ENCODE peak calls at places on chromosome X, in five cellular contexts. G is heart left ventricle, M is suprapubic skin, U is esophagus muscularis mucosa, E is esophagus squamous epithelium. L is an unnamed sample.

GRCh38 chrX:151359931-151360871 is 36.8 kb upstream of the VMA21 start:
- DNase-seq in G (no peak), M (no peak), U (no peak), E (no peak), L (peak; percentile 49)

GRCh38 chrX:252421-253291 is 28.5 kb upstream of the PLCXD1 start:
- DNase-seq in G (no peak), M (no peak), U (peak; percentile 85), E (no peak), L (no peak)

GRCh38 chrX:134377537-134377936 is 82.4 kb upstream of the HPRT1 start:
- DNase-seq in G (no peak), M (no peak), U (no peak), E (no peak), L (peak; percentile 22)

GRCh38 chrX:150546711-150547153 is 21.7 kb upstream of the MTM1 start:
- DNase-seq in G (no peak), M (no peak), U (no peak), E (no peak), L (no peak)

GRCh38 chrX:71216446-71216845 is 6.6 kb upstream of the GJB1 start:
- DNase-seq in G (no peak), M (no peak), U (no peak), E (no peak), L (no peak)

GRCh38 chrX:85836868-85837267 is 210.5 kb downstream of the CHM start:
- DNase-seq in G (no peak), M (no peak), U (no peak), E (no peak), L (no peak)

GRCh38 chrX:77451041-77451440 is 3.9 kb downstream of the FGF16 start:
- DNase-seq in G (no peak), M (no peak), U (no peak), E (no peak), L (no peak)

GRCh38 chrX:110671068-110671803 is 124.4 kb downstream of the CHRDL1 start:
- DNase-seq in G (no peak), M (no peak), U (no peak), E (no peak), L (no peak)

GRCh38 chrX:49675075-49675719 is 20.6 kb downstream of the PAGE1 start:
- DNase-seq in G (no peak), M (no peak), U (no peak), E (no peak), L (no peak)

GRCh38 chrX:102712967-102713677 is 874 bp downstream of the GPRASP2 start:
- DNase-seq in G (peak; percentile 61), M (peak; percentile 60), U (no peak), E (no peak), L (peak; percentile 59)

GRCh38 chrX:33831211-33831610 is 300.9 kb downstream of the FAM47A start:
- DNase-seq in G (no peak), M (no peak), U (no peak), E (no peak), L (no peak)

GRCh38 chrX:116490091-116490490 is 27.3 kb upstream of the CT83 start:
- DNase-seq in G (no peak), M (no peak), U (no peak), E (no peak), L (no peak)

GRCh38 chrX:128052303-128052702 is at the start of gene ACTRT1:
- DNase-seq in G (no peak), M (no peak), U (no peak), E (no peak), L (no peak)

GRCh38 chrX:50448565-50448964 is 22.1 kb downstream of the DGKK start:
- DNase-seq in G (no peak), M (no peak), U (no peak), E (no peak), L (peak; percentile 72)

GRCh38 chrX:24859211-24859841 is 156.4 kb downstream of the ARX start:
- DNase-seq in G (no peak), M (no peak), U (no peak), E (no peak), L (no peak)

GRCh38 chrX:74248889-74249288 is 55.1 kb upstream of the ZCCHC13 start:
- DNase-seq in G (peak; percentile 36), M (no peak), U (no peak), E (no peak), L (no peak)

GRCh38 chrX:10031743-10032142 is 64.6 kb downstream of the CLDN34 start:
- DNase-seq in G (no peak), M (no peak), U (no peak), E (no peak), L (peak; percentile 32)

GRCh38 chrX:103356897-103357296 is 591 bp downstream of the TCEAL9 start:
- DNase-seq in G (no peak), M (no peak), U (no peak), E (no peak), L (no peak)

GRCh38 chrX:53018627-53019026 is 30.0 kb upstream of the GPR173 start:
- DNase-seq in G (no peak), M (no peak), U (no peak), E (no peak), L (no peak)

GRCh38 chrX:94961730-94962129 is 1287.7 kb downstream of the FAM133A start:
- DNase-seq in G (no peak), M (no peak), U (no peak), E (no peak), L (no peak)

GRCh38 chrX:93874554-93874953 is 200.5 kb downstream of the FAM133A start:
- DNase-seq in G (no peak), M (no peak), U (no peak), E (no peak), L (no peak)

GRCh38 chrX:10932842-10933440 is 178.2 kb upstream of the HCCS start:
- DNase-seq in G (no peak), M (no peak), U (no peak), E (no peak), L (no peak)

GRCh38 chrX:126557151-126557550 is 4.5 kb upstream of the DCAF12L1 start:
- DNase-seq in G (no peak), M (no peak), U (no peak), E (no peak), L (no peak)

GRCh38 chrX:10676239-10676971 is 56.0 kb upstream of the MID1 start:
- DNase-seq in G (no peak), M (no peak), U (no peak), E (no peak), L (no peak)

GRCh38 chrX:132467029-132467428 is 21.8 kb downstream of the MBNL3 start:
- DNase-seq in G (no peak), M (no peak), U (no peak), E (no peak), L (no peak)

GRCh38 chrX:17039826-17040225 is 93.4 kb downstream of the REPS2 start:
- DNase-seq in G (no peak), M (no peak), U (no peak), E (no peak), L (no peak)

DNA sequence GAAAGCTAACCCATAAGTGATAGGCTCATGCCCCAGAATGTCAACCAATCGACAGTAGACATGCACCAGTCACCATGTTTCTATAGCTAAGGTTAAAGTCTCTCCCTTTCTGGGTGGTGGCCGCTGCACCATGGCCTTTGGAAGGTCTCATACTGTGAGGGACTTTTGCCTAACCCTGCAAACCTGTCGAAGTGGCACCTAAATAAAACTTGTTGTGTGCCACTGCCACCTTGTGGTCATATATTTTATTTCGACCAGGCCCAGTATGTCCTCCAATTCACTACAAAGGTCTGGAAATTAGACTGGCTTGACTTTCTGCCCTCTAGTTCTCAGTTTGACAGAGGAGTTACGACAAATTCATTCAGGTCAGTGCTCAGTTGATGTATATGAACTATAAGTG is 163.1 kb downstream of the SMARCA1 start:
- DNase-seq in G (no peak), M (no peak), U (no peak), E (no peak), L (no peak)
- TF ChIP-seq POLR2A in G (no peak), M (no peak), U (no peak), E (no peak), L (no peak)

DNA sequence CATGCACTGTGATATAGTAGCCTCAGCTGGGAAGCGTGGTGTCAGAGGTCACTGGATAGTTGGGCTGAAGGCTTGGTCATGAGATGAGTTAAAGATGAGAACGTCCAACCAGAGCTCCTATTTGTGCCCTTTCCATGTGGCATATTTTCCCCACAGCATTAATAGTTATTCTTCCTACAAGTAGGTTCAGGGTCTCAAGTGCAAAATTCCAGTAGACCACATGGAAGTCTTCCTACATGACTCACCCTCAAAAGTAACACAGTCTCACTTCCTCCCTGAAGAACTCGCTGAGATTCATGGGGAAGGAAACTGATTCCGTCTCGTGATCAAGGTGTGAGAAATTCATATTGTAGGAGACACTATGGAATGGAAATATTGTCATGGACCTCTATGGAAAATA is 1212.5 kb upstream of the PRKX start:
- DNase-seq in G (no peak), M (no peak), U (no peak), E (no peak), L (no peak)
- TF ChIP-seq POLR2A in G (no peak), M (no peak), U (no peak), E (no peak), L (no peak)

GRCh38 chrX:155334486-155335316 is at the start of gene CLIC2:
- DNase-seq in G (peak; percentile 46), M (peak; percentile 50), U (no peak), E (no peak), L (peak; percentile 17)
- TF ChIP-seq POLR2A in G (peak; percentile 24), M (no peak), U (no peak), E (no peak), L (no peak)

GRCh38 chrX:100831219-100831946 is 11.2 kb downstream of the CSTF2 start:
- DNase-seq in G (no peak), M (no peak), U (no peak), E (no peak), L (no peak)

GRCh38 chrX:100830143-100830542 is 10.0 kb downstream of the CSTF2 start:
- DNase-seq in G (no peak), M (no peak), U (no peak), E (no peak), L (no peak)

GRCh38 chrX:100830547-100830946 is 10.4 kb downstream of the CSTF2 start:
- DNase-seq in G (no peak), M (no peak), U (no peak), E (no peak), L (no peak)

DNA sequence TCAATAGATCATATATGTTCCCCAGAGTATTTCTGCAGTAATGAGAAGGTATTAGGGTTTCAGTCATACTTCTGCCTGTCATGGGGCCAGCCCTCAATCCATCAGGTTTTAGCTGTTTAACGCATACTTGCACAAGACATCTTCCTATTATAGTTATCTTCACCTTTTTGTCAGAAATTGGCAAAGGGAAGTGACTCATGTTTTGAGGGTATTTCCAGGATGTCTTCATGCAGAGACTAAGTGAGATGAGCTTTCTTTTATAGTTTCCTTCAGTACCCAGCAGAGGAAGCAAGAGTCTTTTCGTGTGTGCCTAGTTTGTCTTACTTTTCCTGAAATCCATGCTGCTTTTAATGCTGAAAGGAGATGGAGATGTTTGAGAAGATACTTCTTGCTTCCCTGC is 9.5 kb downstream of the CSTF2 start:
- DNase-seq in G (no peak), M (no peak), U (no peak), E (no peak), L (no peak)
- TF ChIP-seq POLR2A in G (no peak), M (no peak), U (no peak), E (no peak), L (no peak)